ENCODE peak calls at places on chromosomes 4 and X, in six cellular contexts. P is HepG2, O is K562, G is SK-N-SH, T is H1, X is GM12878. S is an unnamed sample.

GRCh38 chrX:110022555-110023448 is 19.9 kb downstream of the TMEM164 start:
- DNase-seq in P (no peak), O (no peak), G (no peak), T (no peak), X (no peak), S (no peak)

GRCh38 chrX:3712080-3712869 is 1.2 kb downstream of the PRKX start:
- DNase-seq in P (no peak), O (peak), G (no peak), T (no peak), X (no peak), S (no peak)

GRCh38 chr4:112813790-112814189 is 176.8 kb downstream of the LARP7 start:
- DNase-seq in P (no peak), O (no peak), G (no peak), T (no peak), X (peak), S (no peak)

GRCh38 chr4:79865253-79865652 is 207.8 kb downstream of the ANTXR2 start:
- DNase-seq in P (no peak), O (no peak), G (no peak), T (no peak), X (no peak), S (no peak)

GRCh38 chr4:127001898-127002297 is 630.9 kb upstream of the INTU start:
- DNase-seq in P (no peak), O (no peak), G (no peak), T (no peak), X (no peak), S (no peak)

GRCh38 chr4:76301068-76301774 is 5.3 kb upstream of the STBD1 start:
- DNase-seq in P (peak), O (peak), G (no peak), T (no peak), X (peak), S (peak)

GRCh38 chr4:77600521-77601451 is 4.8 kb upstream of the CXCL13 start:
- DNase-seq in P (peak), O (peak), G (peak), T (no peak), X (no peak), S (peak)

GRCh38 chr4:12827966-12828365 is 656.2 kb downstream of the RAB28 start:
- DNase-seq in P (no peak), O (no peak), G (no peak), T (no peak), X (no peak), S (no peak)

GRCh38 chrX:137031517-137032377 is 2.0 kb downstream of the GPR101 start:
- DNase-seq in P (no peak), O (peak), G (peak), T (no peak), X (peak), S (peak)

GRCh38 chrX:55715847-55716246 is 1.7 kb upstream of the RRAGB start:
- DNase-seq in P (peak), O (peak), G (no peak), T (no peak), X (no peak), S (no peak)

GRCh38 chrX:2500681-2501151 is at the start of the genes DHRSX and ZBED1:
- DNase-seq in P (no peak), O (peak), G (peak), T (no peak), X (no peak), S (peak)

GRCh38 chrX:23819385-23820234 is 36.6 kb downstream of the SAT1 start:
- DNase-seq in P (peak), O (no peak), G (no peak), T (no peak), X (no peak), S (no peak)

GRCh38 chr4:183602444-183603102 is 56.4 kb downstream of the RWDD4 start:
- DNase-seq in P (no peak), O (no peak), G (no peak), T (no peak), X (no peak), S (no peak)

GRCh38 chr4:74969507-74970474 is 36.9 kb downstream of the PARM1 start:
- DNase-seq in P (no peak), O (peak), G (peak), T (no peak), X (no peak), S (no peak)

GRCh38 chr4:103046416-103047290 is 27.1 kb upstream of the SLC9B1 start:
- DNase-seq in P (peak), O (peak), G (peak), T (no peak), X (no peak), S (peak)

GRCh38 chr4:153523171-153523757 is 57.1 kb downstream of the TMEM131L start:
- DNase-seq in P (no peak), O (no peak), G (no peak), T (no peak), X (no peak), S (peak)

GRCh38 chr4:71356924-71357663 is 18.3 kb downstream of the SLC4A4 start:
- DNase-seq in P (no peak), O (no peak), G (no peak), T (no peak), X (no peak), S (no peak)

GRCh38 chr4:120723986-120724385 is 198.5 kb downstream of the PRDM5 start:
- DNase-seq in P (no peak), O (no peak), G (no peak), T (no peak), X (no peak), S (no peak)

GRCh38 chr4:183806341-183806740 is 98.8 kb upstream of the STOX2 start:
- DNase-seq in P (no peak), O (no peak), G (no peak), T (no peak), X (no peak), S (no peak)

GRCh38 chr4:48909697-48910096 is 3.1 kb upstream of the OCIAD2 start:
- DNase-seq in P (no peak), O (no peak), G (peak), T (peak), X (no peak), S (no peak)

GRCh38 chr4:155371432-155372043 is 5.2 kb downstream of the MAP9 start:
- DNase-seq in P (no peak), O (no peak), G (peak), T (no peak), X (no peak), S (no peak)

GRCh38 chr4:91147067-91147466 is 1019.9 kb downstream of the CCSER1 start:
- DNase-seq in P (no peak), O (no peak), G (no peak), T (no peak), X (no peak), S (no peak)

GRCh38 chr4:120769227-120769626 is 153.3 kb downstream of the PRDM5 start:
- DNase-seq in P (no peak), O (no peak), G (no peak), T (no peak), X (no peak), S (no peak)

GRCh38 chr4:52299120-52299519 is 248.0 kb downstream of the SPATA18 start:
- DNase-seq in P (no peak), O (no peak), G (no peak), T (no peak), X (no peak), S (no peak)

GRCh38 chr4:121562833-121563232 is 133.9 kb downstream of the ANXA5 start:
- DNase-seq in P (no peak), O (no peak), G (no peak), T (no peak), X (no peak), S (no peak)

DNA sequence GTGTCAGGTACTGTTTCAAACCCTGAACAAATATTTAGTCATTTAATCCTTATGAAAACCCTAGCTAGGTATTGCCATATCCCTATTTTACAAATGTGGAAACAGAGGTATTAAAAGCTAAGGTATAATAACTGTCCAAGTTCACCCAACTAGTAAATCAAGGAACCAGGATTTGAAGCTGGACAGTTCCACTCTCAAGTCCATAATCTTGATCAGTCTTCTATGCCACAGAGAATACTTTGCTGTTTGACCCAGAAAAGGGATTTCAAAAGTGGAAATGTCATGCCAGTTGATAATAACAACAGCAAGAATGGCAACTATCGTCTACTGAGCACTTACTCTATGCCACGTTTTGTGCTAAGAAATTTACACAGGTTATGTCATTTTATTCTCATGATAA is 90.4 kb upstream of the KIT start:
- DNase-seq in P (no peak), O (no peak), G (no peak), T (no peak), X (no peak), S (no peak)
- H3K27ac ChIP-seq in P (no peak), O (no peak), G (no peak), T (no peak), X (no peak), S (no peak)

GRCh38 chr4:186854256-186854655 is 130.6 kb upstream of the FAT1 start:
- DNase-seq in P (no peak), O (no peak), G (no peak), T (no peak), X (no peak), S (no peak)
- TF ChIP-seq GABPA in P (no peak), O (no peak), G (no peak), T (no peak), X (no peak), S (no peak)

GRCh38 chrX:107723501-107723900 is 52.1 kb downstream of the TSC22D3 start:
- DNase-seq in P (no peak), O (no peak), G (no peak), T (no peak), X (no peak), S (no peak)

GRCh38 chrX:107725761-107726555 is 49.6 kb downstream of the TSC22D3 start:
- DNase-seq in P (no peak), O (no peak), G (no peak), T (no peak), X (no peak), S (no peak)

GRCh38 chrX:107721966-107722707 is 53.5 kb downstream of the TSC22D3 start:
- DNase-seq in P (no peak), O (no peak), G (no peak), T (no peak), X (no peak), S (no peak)

GRCh38 chrX:107726809-107727534 is 48.6 kb downstream of the TSC22D3 start:
- DNase-seq in P (peak), O (peak), G (no peak), T (no peak), X (no peak), S (no peak)

DNA sequence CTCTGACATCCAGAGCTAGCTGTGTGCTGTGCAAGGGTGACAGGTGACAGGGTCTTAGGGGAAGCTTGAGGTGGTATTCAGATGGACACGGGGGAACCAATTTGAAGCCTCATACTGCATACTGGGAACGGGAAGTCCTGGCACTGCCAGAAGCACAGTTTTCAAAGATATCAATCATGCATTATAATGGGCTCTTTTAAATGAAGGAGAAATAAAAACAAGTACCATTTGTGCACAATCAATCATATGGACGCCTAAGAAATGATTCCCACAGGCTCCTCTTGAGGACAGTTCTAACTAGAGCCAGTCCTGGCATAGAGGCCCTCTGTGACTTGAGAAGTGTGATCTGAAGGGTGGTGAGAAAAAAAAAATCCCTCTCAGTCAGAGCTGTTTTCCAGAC is 50.9 kb downstream of the TSC22D3 start:
- DNase-seq in P (no peak), O (no peak), G (no peak), T (no peak), X (no peak), S (no peak)
- H3K27ac ChIP-seq in P (no peak), O (no peak), G (no peak), T (no peak), X (no peak), S (no peak)

GRCh38 chr4:169059294-169060201 is 49.5 kb upstream of the CBR4 start:
- DNase-seq in P (no peak), O (no peak), G (no peak), T (no peak), X (no peak), S (no peak)
- TF ChIP-seq GABPA in P (no peak), O (no peak), G (no peak), T (no peak), X (no peak), S (no peak)

GRCh38 chrX:150694738-150695410 is 1.7 kb downstream of the MTMR1 start:
- DNase-seq in P (no peak), O (peak), G (no peak), T (no peak), X (no peak), S (peak)

GRCh38 chrX:150697641-150698040 is 4.4 kb downstream of the MTMR1 start:
- DNase-seq in P (no peak), O (no peak), G (no peak), T (no peak), X (no peak), S (no peak)

GRCh38 chrX:150693782-150694574 is 782 bp downstream of the MTMR1 start:
- DNase-seq in P (peak), O (no peak), G (peak), T (peak), X (no peak), S (peak)

GRCh38 chrX:150696836-150697235 is 3.6 kb downstream of the MTMR1 start:
- DNase-seq in P (no peak), O (no peak), G (no peak), T (no peak), X (no peak), S (peak)

DNA sequence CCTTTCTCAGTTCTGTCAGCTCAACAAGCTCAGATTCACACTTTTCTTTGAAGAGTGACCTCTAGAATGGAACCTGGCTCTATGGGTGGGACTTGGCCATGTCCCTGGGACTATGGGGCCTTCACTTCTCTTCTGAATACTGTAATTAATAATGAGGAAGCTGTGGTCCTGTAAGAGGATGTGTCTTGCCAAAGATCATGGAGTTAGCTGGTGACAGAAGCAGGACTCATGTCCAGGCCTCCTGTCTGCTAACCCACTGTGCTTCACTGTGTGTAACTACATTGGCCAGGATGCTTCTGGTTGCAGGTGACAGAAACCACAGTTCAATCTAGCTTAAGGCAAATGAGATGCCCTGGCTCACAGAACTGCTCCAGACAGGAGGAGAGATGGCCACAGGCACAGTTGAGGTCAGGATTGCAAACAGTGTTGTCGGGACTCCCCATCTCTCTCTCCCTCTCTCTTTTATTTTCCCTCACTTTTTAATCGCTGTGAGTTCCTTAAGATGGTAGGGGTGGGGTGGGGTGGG is 3.1 kb downstream of the MTMR1 start:
- DNase-seq in P (no peak), O (no peak), G (no peak), T (no peak), X (no peak), S (no peak)
- H3K27ac ChIP-seq in P (no peak), O (no peak), G (no peak), T (no peak), X (peak), S (no peak)

GRCh38 chrX:66672106-66672505 is 33.2 kb upstream of the EDA2R start:
- DNase-seq in P (no peak), O (no peak), G (no peak), T (no peak), X (no peak), S (no peak)
- TF ChIP-seq GABPA in P (no peak), O (no peak), G (no peak), T (no peak), X (no peak), S (no peak)

GRCh38 chrX:63675716-63676115 is 109.3 kb downstream of the ARHGEF9 start:
- DNase-seq in P (no peak), O (no peak), G (no peak), T (no peak), X (no peak), S (no peak)

GRCh38 chrX:63679432-63679831 is 105.6 kb downstream of the ARHGEF9 start:
- DNase-seq in P (no peak), O (no peak), G (no peak), T (no peak), X (no peak), S (no peak)

GRCh38 chrX:63673896-63674295 is 111.1 kb downstream of the ARHGEF9 start:
- DNase-seq in P (no peak), O (no peak), G (no peak), T (no peak), X (no peak), S (no peak)
- H3K27ac ChIP-seq in P (no peak), O (no peak), G (no peak), T (no peak), X (no peak), S (no peak)

GRCh38 chrX:112638691-112639090 is 41.0 kb downstream of the LHFPL1 start:
- DNase-seq in P (no peak), O (no peak), G (no peak), T (no peak), X (no peak), S (no peak)

GRCh38 chrX:112641449-112641848 is 38.3 kb downstream of the LHFPL1 start:
- DNase-seq in P (no peak), O (no peak), G (no peak), T (no peak), X (no peak), S (no peak)

GRCh38 chrX:112631892-112632291 is 47.8 kb downstream of the LHFPL1 start:
- DNase-seq in P (no peak), O (no peak), G (no peak), T (no peak), X (no peak), S (no peak)

GRCh38 chrX:112636951-112637541 is 42.7 kb downstream of the LHFPL1 start:
- DNase-seq in P (no peak), O (no peak), G (no peak), T (no peak), X (no peak), S (no peak)

GRCh38 chrX:112636288-112636687 is 43.5 kb downstream of the LHFPL1 start:
- DNase-seq in P (no peak), O (no peak), G (no peak), T (no peak), X (no peak), S (no peak)
- TF ChIP-seq GABPA in P (no peak), O (no peak), G (no peak), T (no peak), X (no peak), S (no peak)

GRCh38 chrX:13226214-13226613 is 93.6 kb downstream of the ATXN3L start:
- DNase-seq in P (no peak), O (no peak), G (no peak), T (no peak), X (no peak), S (no peak)

GRCh38 chrX:13220916-13221315 is 98.9 kb downstream of the ATXN3L start:
- DNase-seq in P (no peak), O (no peak), G (no peak), T (no peak), X (no peak), S (no peak)

GRCh38 chrX:13219990-13220764 is 99.7 kb downstream of the ATXN3L start:
- DNase-seq in P (no peak), O (no peak), G (no peak), T (no peak), X (no peak), S (no peak)

GRCh38 chrX:13223868-13224555 is 95.8 kb downstream of the ATXN3L start:
- DNase-seq in P (peak), O (no peak), G (no peak), T (no peak), X (no peak), S (no peak)
- H3K27ac ChIP-seq in P (no peak), O (no peak), G (peak), T (no peak), X (no peak), S (no peak)

S was measured in HL-60.